ENCODE peak calls at places on chromosomes 12 and 14, in nine cellular contexts. One of them, this sample, is unnamed.

GRCh38 chr12:25810683-25811082 is 147.8 kb upstream of the RASSF8 start:
- DNase-seq in breast epithelium: no peak
- DNase-seq in K562: no peak
- DNase-seq in vagina: no peak
- DNase-seq in transverse colon: no peak
- DNase-seq in GM12878: no peak
- DNase-seq in GM12892: no peak
- DNase-seq in HCT116: no peak
- DNase-seq in spleen: no peak
- DNase-seq in this sample: no peak

GRCh38 chr12:34298971-34299801 is 276.9 kb downstream of the ALG10 start:
- DNase-seq in transverse colon: no peak
- DNase-seq in spleen: peak; percentile 51
- DNase-seq in vagina: no peak
- DNase-seq in GM12878: no peak
- DNase-seq in K562: no peak
- DNase-seq in breast epithelium: no peak
- DNase-seq in GM12892: no peak
- DNase-seq in HCT116: no peak
- DNase-seq in this sample: no peak

GRCh38 chr12:27528788-27529187 is 4.8 kb downstream of the PPFIBP1 start:
- DNase-seq in GM12892: no peak
- DNase-seq in breast epithelium: no peak
- DNase-seq in GM12878: no peak
- DNase-seq in HCT116: no peak
- DNase-seq in spleen: no peak
- DNase-seq in vagina: no peak
- DNase-seq in transverse colon: no peak
- DNase-seq in K562: no peak
- DNase-seq in this sample: no peak

GRCh38 chr14:89254201-89254919 is 162.7 kb downstream of the FOXN3 start:
- DNase-seq in spleen: no peak
- DNase-seq in GM12892: no peak
- DNase-seq in transverse colon: no peak
- DNase-seq in vagina: no peak
- DNase-seq in GM12878: no peak
- DNase-seq in K562: no peak
- DNase-seq in breast epithelium: no peak
- DNase-seq in HCT116: no peak
- DNase-seq in this sample: no peak

GRCh38 chr14:32667287-32667686 is 271.4 kb upstream of the NPAS3 start:
- DNase-seq in spleen: no peak
- DNase-seq in vagina: no peak
- DNase-seq in K562: no peak
- DNase-seq in GM12892: no peak
- DNase-seq in GM12878: no peak
- DNase-seq in transverse colon: no peak
- DNase-seq in HCT116: no peak
- DNase-seq in breast epithelium: no peak
- DNase-seq in this sample: no peak

GRCh38 chr12:94941440-94941862 is 62.0 kb downstream of the NDUFA12 start:
- DNase-seq in K562: no peak
- DNase-seq in vagina: no peak
- DNase-seq in transverse colon: no peak
- DNase-seq in GM12892: no peak
- DNase-seq in HCT116: no peak
- DNase-seq in GM12878: no peak
- DNase-seq in spleen: no peak
- DNase-seq in breast epithelium: no peak
- DNase-seq in this sample: no peak

GRCh38 chr12:130764475-130765185 is 48.5 kb upstream of the RIMBP2 start:
- DNase-seq in K562: peak; percentile 46
- DNase-seq in HCT116: peak; percentile 65
- DNase-seq in vagina: no peak
- DNase-seq in GM12878: peak; percentile 59
- DNase-seq in GM12892: no peak
- DNase-seq in spleen: no peak
- DNase-seq in breast epithelium: no peak
- DNase-seq in transverse colon: no peak
- DNase-seq in this sample: no peak

GRCh38 chr12:90989617-90990232 is 15.0 kb downstream of the EPYC start:
- DNase-seq in GM12892: no peak
- DNase-seq in spleen: no peak
- DNase-seq in K562: no peak
- DNase-seq in HCT116: no peak
- DNase-seq in transverse colon: no peak
- DNase-seq in vagina: no peak
- DNase-seq in breast epithelium: no peak
- DNase-seq in GM12878: no peak
- DNase-seq in this sample: no peak

GRCh38 chr14:79325071-79325470 is 886.2 kb downstream of the DIO2 start:
- DNase-seq in breast epithelium: no peak
- DNase-seq in vagina: no peak
- DNase-seq in GM12878: no peak
- DNase-seq in transverse colon: no peak
- DNase-seq in HCT116: no peak
- DNase-seq in GM12892: no peak
- DNase-seq in K562: no peak
- DNase-seq in spleen: no peak
- DNase-seq in this sample: no peak

GRCh38 chr14:94129758-94130414 is 482 bp upstream of the IFI27L2 start:
- DNase-seq in spleen: no peak
- DNase-seq in HCT116: peak; percentile 56
- DNase-seq in GM12892: no peak
- DNase-seq in K562: peak; percentile 33
- DNase-seq in GM12878: no peak
- DNase-seq in transverse colon: no peak
- DNase-seq in vagina: peak; percentile 77
- DNase-seq in breast epithelium: no peak
- DNase-seq in this sample: no peak

GRCh38 chr12:91630118-91630517 is 447.5 kb upstream of the DCN start:
- DNase-seq in GM12892: no peak
- DNase-seq in spleen: no peak
- DNase-seq in K562: no peak
- DNase-seq in breast epithelium: no peak
- DNase-seq in vagina: no peak
- DNase-seq in transverse colon: no peak
- DNase-seq in HCT116: no peak
- DNase-seq in GM12878: no peak
- DNase-seq in this sample: no peak

DNA sequence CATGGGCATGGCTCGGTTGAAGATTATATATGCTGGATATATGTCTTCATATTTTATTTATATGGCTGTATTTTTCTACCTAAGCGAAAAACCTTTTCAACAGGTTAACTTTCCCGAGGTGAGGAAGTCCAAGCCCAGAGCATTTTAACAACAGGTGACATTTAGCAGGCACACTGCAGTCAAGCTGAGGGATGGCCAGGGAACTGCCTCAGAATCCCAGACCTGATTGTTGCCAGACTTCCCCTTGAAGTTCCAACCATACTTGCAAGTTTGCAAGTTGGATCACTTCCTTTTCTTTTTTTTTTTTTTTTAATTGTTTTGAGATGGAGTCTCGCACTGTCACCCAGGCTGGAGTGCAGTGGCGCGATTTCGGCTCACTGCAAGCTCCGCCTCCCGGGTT is 166.0 kb upstream of the FRMD6 start:
- DNase-seq in HCT116: no peak
- DNase-seq in GM12878: no peak
- DNase-seq in GM12892: no peak
- DNase-seq in breast epithelium: no peak
- DNase-seq in K562: no peak
- DNase-seq in spleen: no peak
- DNase-seq in transverse colon: no peak
- DNase-seq in vagina: no peak
- DNase-seq in this sample: no peak
- TF ChIP-seq POLR2AphosphoS5 in HCT116: no peak
- TF ChIP-seq POLR2AphosphoS5 in GM12878: no peak
- TF ChIP-seq POLR2AphosphoS5 in GM12892: no peak
- TF ChIP-seq POLR2AphosphoS5 in breast epithelium: no peak
- TF ChIP-seq POLR2AphosphoS5 in K562: no peak
- TF ChIP-seq POLR2AphosphoS5 in spleen: no peak
- TF ChIP-seq POLR2AphosphoS5 in transverse colon: peak; percentile 46
- TF ChIP-seq POLR2AphosphoS5 in vagina: no peak
- TF ChIP-seq POLR2AphosphoS5 in this sample: no peak

GRCh38 chr12:57609781-57610552 is 1.3 kb upstream of the ARHGEF25 start:
- DNase-seq in breast epithelium: no peak
- DNase-seq in GM12892: no peak
- DNase-seq in transverse colon: no peak
- DNase-seq in vagina: no peak
- DNase-seq in spleen: no peak
- DNase-seq in HCT116: no peak
- DNase-seq in K562: no peak
- DNase-seq in GM12878: no peak
- DNase-seq in this sample: no peak

GRCh38 chr12:57611810-57612710 is 825 bp downstream of the ARHGEF25 start:
- DNase-seq in transverse colon: no peak
- DNase-seq in vagina: no peak
- DNase-seq in breast epithelium: no peak
- DNase-seq in HCT116: no peak
- DNase-seq in spleen: no peak
- DNase-seq in GM12878: no peak
- DNase-seq in GM12892: no peak
- DNase-seq in K562: no peak
- DNase-seq in this sample: no peak

GRCh38 chr12:57612711-57613426 is 1.6 kb downstream of the ARHGEF25 start:
- DNase-seq in spleen: no peak
- DNase-seq in vagina: no peak
- DNase-seq in GM12892: no peak
- DNase-seq in HCT116: no peak
- DNase-seq in breast epithelium: no peak
- DNase-seq in transverse colon: no peak
- DNase-seq in K562: no peak
- DNase-seq in GM12878: no peak
- DNase-seq in this sample: no peak

GRCh38 chr12:57610553-57611115 is 601 bp upstream of the ARHGEF25 start:
- DNase-seq in GM12878: no peak
- DNase-seq in vagina: no peak
- DNase-seq in HCT116: no peak
- DNase-seq in spleen: no peak
- DNase-seq in GM12892: no peak
- DNase-seq in breast epithelium: peak; percentile 61
- DNase-seq in transverse colon: peak; percentile 59
- DNase-seq in K562: no peak
- DNase-seq in this sample: no peak

GRCh38 chr12:57611116-57611809 is at the start of gene ARHGEF25:
- DNase-seq in K562: peak; percentile 92
- DNase-seq in vagina: no peak
- DNase-seq in GM12878: no peak
- DNase-seq in breast epithelium: no peak
- DNase-seq in HCT116: no peak
- DNase-seq in transverse colon: peak; percentile 73
- DNase-seq in GM12892: peak; percentile 79
- DNase-seq in spleen: no peak
- DNase-seq in this sample: peak; percentile 82
- TF ChIP-seq POLR2A in K562: peak; percentile 85
- TF ChIP-seq POLR2A in vagina: no peak
- TF ChIP-seq POLR2A in GM12878: peak; percentile 82
- TF ChIP-seq POLR2A in breast epithelium: peak; percentile 44
- TF ChIP-seq POLR2A in HCT116: no peak
- TF ChIP-seq POLR2A in transverse colon: peak; percentile 40
- TF ChIP-seq POLR2A in GM12892: peak; percentile 54
- TF ChIP-seq POLR2A in spleen: no peak
- TF ChIP-seq POLR2A in this sample: no peak

GRCh38 chr14:23143911-23144310 is 24.9 kb upstream of the CEBPE start:
- DNase-seq in spleen: no peak
- DNase-seq in HCT116: no peak
- DNase-seq in transverse colon: no peak
- DNase-seq in GM12878: no peak
- DNase-seq in GM12892: no peak
- DNase-seq in breast epithelium: no peak
- DNase-seq in K562: no peak
- DNase-seq in vagina: no peak
- DNase-seq in this sample: no peak

GRCh38 chr14:23140389-23140788 is 21.3 kb upstream of the CEBPE start:
- DNase-seq in HCT116: no peak
- DNase-seq in GM12892: no peak
- DNase-seq in K562: no peak
- DNase-seq in transverse colon: no peak
- DNase-seq in breast epithelium: no peak
- DNase-seq in GM12878: no peak
- DNase-seq in spleen: no peak
- DNase-seq in vagina: no peak
- DNase-seq in this sample: no peak

GRCh38 chr14:23139874-23140273 is 20.8 kb upstream of the CEBPE start:
- DNase-seq in breast epithelium: no peak
- DNase-seq in spleen: no peak
- DNase-seq in transverse colon: no peak
- DNase-seq in vagina: no peak
- DNase-seq in K562: no peak
- DNase-seq in GM12892: no peak
- DNase-seq in HCT116: no peak
- DNase-seq in GM12878: no peak
- DNase-seq in this sample: no peak

GRCh38 chr14:23142826-23143225 is 23.8 kb upstream of the CEBPE start:
- DNase-seq in GM12878: no peak
- DNase-seq in GM12892: no peak
- DNase-seq in HCT116: no peak
- DNase-seq in spleen: no peak
- DNase-seq in transverse colon: no peak
- DNase-seq in vagina: no peak
- DNase-seq in breast epithelium: no peak
- DNase-seq in K562: no peak
- DNase-seq in this sample: no peak

GRCh38 chr14:23141706-23142467 is 22.8 kb upstream of the CEBPE start:
- DNase-seq in spleen: no peak
- DNase-seq in GM12878: no peak
- DNase-seq in K562: no peak
- DNase-seq in breast epithelium: peak; percentile 91
- DNase-seq in vagina: no peak
- DNase-seq in HCT116: no peak
- DNase-seq in GM12892: no peak
- DNase-seq in transverse colon: peak; percentile 26
- DNase-seq in this sample: no peak
- TF ChIP-seq POLR2AphosphoS5 in spleen: no peak
- TF ChIP-seq POLR2AphosphoS5 in GM12878: no peak
- TF ChIP-seq POLR2AphosphoS5 in K562: no peak
- TF ChIP-seq POLR2AphosphoS5 in breast epithelium: no peak
- TF ChIP-seq POLR2AphosphoS5 in vagina: no peak
- TF ChIP-seq POLR2AphosphoS5 in HCT116: no peak
- TF ChIP-seq POLR2AphosphoS5 in GM12892: no peak
- TF ChIP-seq POLR2AphosphoS5 in transverse colon: peak; percentile 52
- TF ChIP-seq POLR2AphosphoS5 in this sample: no peak

DNA sequence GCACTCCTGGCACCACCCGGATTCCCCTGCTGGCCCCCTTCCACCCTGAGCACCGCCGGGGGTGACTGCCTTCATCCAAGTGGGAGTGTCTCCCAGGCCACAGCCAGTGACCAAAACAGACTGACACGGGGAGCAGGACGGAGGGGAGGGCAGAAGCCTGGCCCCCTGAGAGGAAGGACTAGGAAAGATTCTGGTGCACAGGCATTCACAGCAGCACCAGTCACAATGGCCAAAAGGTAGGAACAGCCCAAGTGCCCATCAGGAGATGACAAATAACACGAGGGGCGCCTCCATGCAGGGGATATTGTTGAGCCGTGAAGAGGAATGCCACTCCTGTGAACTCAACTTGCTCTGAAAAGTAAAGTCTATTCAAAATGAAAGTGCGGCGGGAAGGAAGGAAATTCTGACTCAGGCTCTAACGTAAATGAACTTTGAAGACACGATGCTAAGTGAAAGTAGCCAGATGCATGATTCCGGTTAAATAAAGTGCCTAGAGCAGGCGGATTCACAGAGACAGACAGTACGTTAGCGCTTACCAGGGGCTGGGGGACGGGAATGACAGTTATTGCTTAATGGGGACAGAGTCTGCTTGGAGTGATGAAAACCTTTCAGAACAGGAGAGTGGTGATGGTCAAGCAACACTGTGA is 146.1 kb upstream of the NCOR2 start:
- DNase-seq in vagina: no peak
- DNase-seq in spleen: no peak
- DNase-seq in breast epithelium: no peak
- DNase-seq in transverse colon: no peak
- DNase-seq in GM12892: no peak
- DNase-seq in K562: no peak
- DNase-seq in GM12878: peak; percentile 93
- DNase-seq in HCT116: no peak
- DNase-seq in this sample: peak; percentile 43
- TF ChIP-seq POLR2A in vagina: no peak
- TF ChIP-seq POLR2A in spleen: no peak
- TF ChIP-seq POLR2A in breast epithelium: no peak
- TF ChIP-seq POLR2A in transverse colon: no peak
- TF ChIP-seq POLR2A in GM12892: no peak
- TF ChIP-seq POLR2A in K562: no peak
- TF ChIP-seq POLR2A in GM12878: no peak
- TF ChIP-seq POLR2A in HCT116: no peak
- TF ChIP-seq POLR2A in this sample: no peak